ENCODE peak calls at places on chromosomes 13 and 19, in eight cellular contexts. Q is H1; A is fibroblast of lung; E is BJ; B is upper lobe of right lung; R is mammary epithelial cell; W is naive thymus-derived CD4-positive, alpha-beta T cell; T is iPS DF 6.9. G is an unnamed sample.

GRCh38 chr19:46453661-46454060 is 17.7 kb downstream of the PNMA8A start:
- DNase-seq in Q (no peak), A (no peak), E (no peak), B (peak; percentile 6), R (peak; percentile 89), W (no peak), T (no peak), G (no peak)

GRCh38 chr19:46198756-46199155 is 30.8 kb upstream of the IGFL1 start:
- DNase-seq in Q (no peak), A (no peak), E (no peak), B (no peak), R (peak; percentile 86), W (no peak), T (no peak), G (no peak)

GRCh38 chr13:44921931-44922758 is 67.1 kb downstream of the NUFIP1 start:
- DNase-seq in Q (no peak), A (peak; percentile 100), E (peak; percentile 81), B (no peak), R (peak; percentile 83), W (no peak), T (no peak), G (no peak)

GRCh38 chr19:51468545-51468920 is 9.8 kb upstream of the CEACAM18 start:
- DNase-seq in Q (no peak), A (no peak), E (no peak), B (no peak), R (no peak), W (no peak), T (no peak), G (no peak)

GRCh38 chr13:102978168-102978567 is 88.0 kb downstream of the SLC10A2 start:
- DNase-seq in Q (no peak), A (peak; percentile 6), E (peak; percentile 30), B (no peak), R (peak; percentile 37), W (no peak), T (no peak), G (no peak)

GRCh38 chr13:105920375-105920774 is 615.1 kb downstream of the EFNB2 start:
- DNase-seq in Q (no peak), A (peak; percentile 98), E (no peak), B (no peak), R (peak; percentile 90), W (no peak), T (no peak), G (no peak)

GRCh38 chr19:12773571-12773970 is 1.8 kb downstream of the HOOK2 start:
- DNase-seq in Q (no peak), A (no peak), E (no peak), B (no peak), R (peak; percentile 21), W (no peak), T (no peak), G (no peak)

GRCh38 chr19:50409347-50409746 is 9.4 kb upstream of the SPIB start:
- DNase-seq in Q (no peak), A (no peak), E (no peak), B (no peak), R (no peak), W (no peak), T (no peak), G (no peak)

GRCh38 chr13:48258002-48258401 is 25.0 kb downstream of the ITM2B start:
- DNase-seq in Q (no peak), A (no peak), E (no peak), B (no peak), R (no peak), W (no peak), T (no peak), G (no peak)

GRCh38 chr13:44471686-44472085 is 98.1 kb downstream of the SERP2 start:
- DNase-seq in Q (no peak), A (peak; percentile 28), E (peak; percentile 7), B (no peak), R (no peak), W (no peak), T (no peak), G (no peak)

GRCh38 chr13:29594310-29594709 is 1.2 kb downstream of the SLC7A1 start:
- DNase-seq in Q (no peak), A (peak; percentile 78), E (peak; percentile 35), B (no peak), R (peak; percentile 73), W (peak; percentile 31), T (no peak), G (no peak)

GRCh38 chr19:35731779-35732405 is 10.4 kb downstream of the IGFLR1 start:
- DNase-seq in Q (no peak), A (no peak), E (no peak), B (no peak), R (no peak), W (no peak), T (no peak), G (no peak)

GRCh38 chr13:101144808-101145419 is 271.4 kb downstream of the NALCN start:
- DNase-seq in Q (no peak), A (peak; percentile 78), E (no peak), B (no peak), R (peak; percentile 30), W (peak; percentile 24), T (no peak), G (no peak)

GRCh38 chr19:38376576-38376975 is 2.2 kb downstream of the PSMD8 start:
- DNase-seq in Q (no peak), A (no peak), E (no peak), B (no peak), R (no peak), W (no peak), T (no peak), G (no peak)

GRCh38 chr19:7915250-7916136 is 863 bp downstream of the TGFBR3L start:
- DNase-seq in Q (no peak), A (no peak), E (no peak), B (peak; percentile 46), R (no peak), W (no peak), T (no peak), G (no peak)

DNA sequence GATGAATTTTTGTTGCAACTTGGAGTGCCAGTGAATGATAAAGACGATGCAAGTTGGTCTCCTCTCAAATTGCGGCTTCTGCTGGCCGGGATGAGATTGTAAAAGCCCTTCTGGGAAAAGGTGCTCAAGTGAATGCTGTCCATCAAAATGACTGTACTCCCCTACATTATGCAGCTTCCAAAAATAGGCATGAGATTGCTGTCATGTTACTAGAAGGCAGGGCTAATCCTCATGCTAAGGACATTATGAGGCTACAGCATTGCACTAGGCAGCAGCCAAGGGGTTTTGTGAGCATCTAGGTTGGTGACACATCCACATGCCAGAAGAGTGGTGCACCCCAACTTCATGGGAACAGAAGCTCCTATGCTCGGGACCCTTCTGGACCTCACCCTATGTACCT is 22.2 kb upstream of the KLF5 start:
- DNase-seq in Q (no peak), A (no peak), E (no peak), B (no peak), R (no peak), W (no peak), T (no peak), G (no peak)
- H3K36me3 ChIP-seq in Q (no peaks in the 10 kb centered on the region), A (no peaks in the 10 kb centered on the region), E (no peaks in the 10 kb centered on the region), B (no peaks in the 10 kb centered on the region), R (no peaks in the 10 kb centered on the region), W (no peaks in the 10 kb centered on the region), T (no peaks in the 10 kb centered on the region), G (no peaks in the 10 kb centered on the region)

DNA sequence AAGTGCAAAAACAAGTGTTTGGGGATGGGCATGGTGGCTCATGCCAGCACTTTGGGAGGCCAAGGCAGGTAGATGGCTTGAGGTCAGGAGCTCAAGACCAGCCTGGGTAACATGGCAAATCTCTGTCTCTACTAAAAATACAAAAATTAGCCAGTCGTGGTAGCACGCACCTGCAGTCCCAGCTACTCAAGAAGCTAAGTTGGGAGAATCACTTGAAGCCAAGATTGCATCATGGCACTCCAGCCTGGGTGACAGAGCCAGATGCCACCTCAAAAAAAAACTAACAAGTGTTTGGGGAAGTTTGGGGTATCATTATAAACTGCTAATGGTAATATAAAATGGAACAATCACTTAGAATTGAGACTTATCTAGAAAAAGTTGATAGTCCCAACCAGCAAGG is 24.6 kb downstream of the XPO4 start:
- DNase-seq in Q (no peak), A (no peak), E (no peak), B (no peak), R (no peak), W (no peak), T (no peak), G (no peak)
- H3K36me3 ChIP-seq in Q (no peaks in the 10 kb centered on the region), A (no peaks in the 10 kb centered on the region), E (no peaks in the 10 kb centered on the region), B (no peaks in the 10 kb centered on the region), R (no peaks in the 10 kb centered on the region), W (no peaks in the 10 kb centered on the region), T (no peaks in the 10 kb centered on the region), G (no peaks in the 10 kb centered on the region)

DNA sequence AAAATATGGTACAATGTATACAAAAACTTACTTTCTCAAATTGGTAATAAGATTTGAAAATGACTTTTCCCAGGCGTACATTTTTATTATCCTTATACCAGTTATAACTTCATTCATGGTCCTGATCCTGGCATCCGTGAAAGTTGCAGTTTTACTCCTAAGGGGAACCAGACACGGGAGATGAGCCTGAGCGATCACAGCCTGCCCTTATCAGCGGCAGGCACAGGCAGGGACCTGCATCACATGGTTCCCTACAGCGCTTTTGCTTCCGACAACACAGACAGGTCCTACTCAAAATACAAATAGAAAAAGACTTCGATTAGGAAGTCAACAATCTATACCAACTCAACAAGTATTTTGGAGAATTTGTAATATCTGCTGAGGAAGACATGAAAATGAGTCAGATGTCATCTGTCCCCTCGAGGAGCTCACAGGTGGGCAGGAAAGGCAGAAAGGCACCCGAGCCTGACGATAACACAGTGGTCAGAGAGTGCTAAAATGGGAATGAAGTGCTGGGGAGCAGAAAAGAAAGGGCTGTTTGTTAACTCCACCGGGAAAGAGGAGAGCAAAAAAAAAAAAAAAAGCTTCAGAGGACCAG is 93.4 kb downstream of the ABCC4 start:
- DNase-seq in Q (no peak), A (no peak), E (no peak), B (no peak), R (no peak), W (no peak), T (no peak), G (no peak)
- H3K36me3 ChIP-seq in Q (no peaks in the 10 kb centered on the region), A (peaks cover 10% of the 10 kb centered on the region), E (peaks cover 2% of the 10 kb centered on the region), B (peaks cover 20% of the 10 kb centered on the region), R (no peaks in the 10 kb centered on the region), W (no peaks in the 10 kb centered on the region), T (no peaks in the 10 kb centered on the region), G (peaks cover 18% of the 10 kb centered on the region)

GRCh38 chr19:936175-936546 is 10.3 kb downstream of the ARID3A start:
- DNase-seq in Q (no peak), A (no peak), E (no peak), B (no peak), R (no peak), W (no peak), T (no peak), G (no peak)
- H3K36me3 ChIP-seq in Q (peaks cover 7% of the 10 kb centered on the region), A (peaks cover 14% of the 10 kb centered on the region), E (peaks cover 26% of the 10 kb centered on the region), B (no peaks in the 10 kb centered on the region), R (no peaks in the 10 kb centered on the region), W (no peaks in the 10 kb centered on the region), T (peaks cover 5% of the 10 kb centered on the region), G (no peaks in the 10 kb centered on the region)

GRCh38 chr13:113507564-113508210 is 17.2 kb upstream of the DCUN1D2 start:
- DNase-seq in Q (no peak), A (no peak), E (no peak), B (no peak), R (no peak), W (no peak), T (no peak), G (no peak)
- H3K36me3 ChIP-seq in Q (peaks cover 29% of the 10 kb centered on the region), A (peaks cover 35% of the 10 kb centered on the region), E (peaks cover 29% of the 10 kb centered on the region), B (peaks cover 49% of the 10 kb centered on the region), R (peaks cover 21% of the 10 kb centered on the region), W (no peaks in the 10 kb centered on the region), T (peaks cover 12% of the 10 kb centered on the region), G (peaks cover 20% of the 10 kb centered on the region)

DNA sequence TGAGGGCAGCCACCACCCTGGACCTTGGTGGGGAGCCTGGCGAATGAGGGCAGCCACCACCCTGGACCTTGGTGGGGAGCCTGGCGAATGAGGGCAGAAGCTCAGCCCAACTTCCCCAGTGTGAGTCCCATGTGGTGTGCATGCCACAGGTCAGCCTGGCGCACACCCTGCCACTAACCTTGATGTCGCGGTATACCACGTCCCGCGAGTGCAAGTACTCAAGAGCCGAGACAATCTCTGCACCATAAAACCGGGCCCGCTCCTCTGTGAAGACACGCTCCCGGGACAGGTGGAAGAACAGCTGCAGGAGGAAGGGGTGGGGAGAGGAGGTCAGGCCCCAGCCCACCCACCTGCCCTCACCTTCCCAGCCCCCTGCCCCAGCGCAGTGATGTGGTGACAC is 11.3 kb upstream of the CCNP start:
- DNase-seq in Q (no peak), A (no peak), E (no peak), B (no peak), R (no peak), W (no peak), T (no peak), G (no peak)
- H3K36me3 ChIP-seq in Q (peaks cover 4% of the 10 kb centered on the region), A (peaks cover 18% of the 10 kb centered on the region), E (peaks cover 52% of the 10 kb centered on the region), B (peaks cover 78% of the 10 kb centered on the region), R (peaks cover 9% of the 10 kb centered on the region), W (no peaks in the 10 kb centered on the region), T (peaks cover 33% of the 10 kb centered on the region), G (peaks cover 89% of the 10 kb centered on the region)